ENCODE peak calls at places on chromosomes 3 and 15, in ten cellular contexts. D is midbrain; I is cardiac fibroblast; G is cerebellar cortex; P is GM03348; Z is heart right ventricle; F is BE2C; B is NCI-H2081; U is Kasumi-1; S is stimulated activated naive CD8-positive, alpha-beta T cell treated with anti-CD3 and anti-CD28 coated beads, Interleukin-15, Interleukin-2, amounts not matched to agents 100 U/mL and 50 U/mL, for 24 hours. O is an unnamed sample.

GRCh38 chr3:146970236-146970635 is 365.1 kb upstream of the PLSCR5 start:
- DNase-seq in B (no peak), F (no peak), G (no peak), U (no peak), P (peak; percentile 24), Z (no peak), I (no peak), D (no peak), S (no peak), O (no peak)

GRCh38 chr15:85500060-85500708 is 119.8 kb downstream of the AKAP13 start:
- DNase-seq in I (no peak), P (no peak), G (no peak), B (no peak), F (no peak), Z (no peak), D (no peak), S (no peak), U (no peak), O (no peak)

GRCh38 chr3:141070727-141071357 is 19.7 kb downstream of the SPSB4 start:
- DNase-seq in B (no peak), S (no peak), Z (no peak), I (no peak), U (no peak), F (peak; percentile 73), P (no peak), D (no peak), G (no peak), O (no peak)

GRCh38 chr15:94246016-94246415 is 14.7 kb downstream of the MCTP2 start:
- DNase-seq in I (no peak), D (no peak), U (no peak), S (no peak), B (no peak), F (no peak), G (no peak), Z (no peak), P (no peak), O (no peak)

GRCh38 chr3:188507244-188507720 is 353.3 kb downstream of the LPP start:
- DNase-seq in Z (no peak), F (no peak), P (peak; percentile 79), U (peak; percentile 88), D (no peak), B (no peak), I (peak; percentile 93), S (no peak), G (no peak), O (no peak)

GRCh38 chr3:57078366-57079220 is 18.1 kb downstream of the SPATA12 start:
- DNase-seq in D (peak; percentile 3), U (peak; percentile 30), B (no peak), F (peak; percentile 55), P (peak; percentile 78), S (peak; percentile 37), Z (peak; percentile 36), I (peak; percentile 74), G (no peak), O (peak; percentile 62)

GRCh38 chr3:183300996-183301562 is 48.0 kb downstream of the B3GNT5 start:
- DNase-seq in I (no peak), Z (no peak), B (no peak), D (no peak), U (no peak), S (no peak), P (no peak), F (no peak), G (no peak), O (no peak)

GRCh38 chr3:47824541-47825473 is 21.9 kb downstream of the DHX30 start:
- DNase-seq in D (peak; percentile 83), U (peak; percentile 81), G (peak; percentile 80), F (peak; percentile 81), Z (peak; percentile 81), B (peak; percentile 59), I (peak; percentile 91), P (peak; percentile 98), S (peak; percentile 85), O (peak; percentile 86)

O was measured in Peyer's patch.